ENCODE peak calls at places on chromosomes 11 and 22, in eight cellular contexts. P is stimulated activated CD4-positive, alpha-beta T cell treated with anti-CD3 and anti-CD28 coated beads, Interleukin-15, amount 100 ng/mL, for 24 hours; H is smooth muscle cell of the brain vasculature; G is stimulated activated CD8-positive, alpha-beta memory T cell treated with anti-CD3 and anti-CD28 coated beads, Interleukin-15, amount 100 ng/mL, for 24 hours; Y is activated naive CD8-positive, alpha-beta T cell treated with anti-CD3 and anti-CD28 coated beads for 36 hours; L is hypothalamus; J is NAMALWA; F is AG04450. V is an unnamed sample.

GRCh38 chr11:115161876-115162275 is 342.3 kb downstream of the CADM1 start:
- DNase-seq in L (no peak), Y (no peak), G (no peak), H (no peak), F (no peak), P (no peak), J (no peak), V (no peak)

GRCh38 chr11:62577046-62577708 is 3.5 kb upstream of the EEF1G start:
- DNase-seq in F (no peak), G (no peak), H (no peak), Y (no peak), L (no peak), P (no peak), J (no peak), V (no peak)

GRCh38 chr22:37739611-37740049 is 42.8 kb downstream of the TRIOBP start:
- DNase-seq in H (no peak), J (no peak), Y (no peak), F (no peak), G (no peak), L (no peak), P (no peak), V (no peak)

GRCh38 chr22:22951035-22951434 is 63.4 kb downstream of the IGLL5 start:
- DNase-seq in L (no peak), J (peak), G (no peak), H (no peak), Y (no peak), P (no peak), F (no peak), V (no peak)

GRCh38 chr11:129045150-129045549 is 102.5 kb upstream of the TP53AIP1 start:
- DNase-seq in G (no peak), P (no peak), L (no peak), F (no peak), J (no peak), H (no peak), Y (no peak), V (no peak)

GRCh38 chr11:86745571-86745970 is 54.8 kb upstream of the PRSS23 start:
- DNase-seq in P (no peak), L (no peak), Y (no peak), J (no peak), G (no peak), F (no peak), H (no peak), V (no peak)

GRCh38 chr11:94938399-94939055 is 34.8 kb downstream of the CWC15 start:
- DNase-seq in Y (no peak), G (no peak), L (no peak), J (no peak), F (no peak), P (no peak), H (peak), V (peak)

GRCh38 chr11:15367695-15368094 is 253.0 kb downstream of the INSC start:
- DNase-seq in G (no peak), F (no peak), P (no peak), Y (no peak), L (no peak), J (no peak), H (no peak), V (no peak)

GRCh38 chr11:67345949-67346819 is 7.2 kb downstream of the POLD4 start:
- DNase-seq in L (no peak), F (no peak), J (peak), G (no peak), Y (no peak), H (no peak), P (no peak), V (no peak)